ENCODE peak calls at places on chromosomes 5 and 9, in ten cellular contexts. One of them, this sample, is unnamed.

GRCh38 chr9:7363777-7364477 is 435.7 kb downstream of the DMAC1 start:
- DNase-seq in mammary epithelial cell: no peak
- DNase-seq in cardiac muscle cell: peak; percentile 9
- DNase-seq in kidney glomerular epithelial cell: no peak
- DNase-seq in stomach: no peak
- DNase-seq in ACHN: no peak
- DNase-seq in body of pancreas: no peak
- DNase-seq in adrenal gland: no peak
- DNase-seq in heart left ventricle: no peak
- DNase-seq in H54: no peak
- DNase-seq in this sample: no peak

GRCh38 chr9:113463418-113464285 is at the start of gene RGS3:
- DNase-seq in mammary epithelial cell: peak; percentile 29
- DNase-seq in cardiac muscle cell: no peak
- DNase-seq in kidney glomerular epithelial cell: peak; percentile 80
- DNase-seq in stomach: peak; percentile 84
- DNase-seq in ACHN: peak; percentile 86
- DNase-seq in body of pancreas: peak; percentile 84
- DNase-seq in adrenal gland: peak; percentile 76
- DNase-seq in heart left ventricle: peak; percentile 75
- DNase-seq in H54: no peak
- DNase-seq in this sample: peak; percentile 91

GRCh38 chr5:113293068-113293571 is 141.7 kb downstream of the TSSK1B start:
- DNase-seq in mammary epithelial cell: no peak
- DNase-seq in cardiac muscle cell: peak; percentile 22
- DNase-seq in kidney glomerular epithelial cell: peak; percentile 22
- DNase-seq in stomach: no peak
- DNase-seq in ACHN: no peak
- DNase-seq in body of pancreas: no peak
- DNase-seq in adrenal gland: no peak
- DNase-seq in heart left ventricle: no peak
- DNase-seq in H54: no peak
- DNase-seq in this sample: peak; percentile 21

GRCh38 chr9:127187231-127187956 is 65.0 kb upstream of the ANGPTL2 start:
- DNase-seq in mammary epithelial cell: peak; percentile 93
- DNase-seq in cardiac muscle cell: peak; percentile 98
- DNase-seq in kidney glomerular epithelial cell: peak; percentile 94
- DNase-seq in stomach: peak; percentile 60
- DNase-seq in ACHN: peak; percentile 65
- DNase-seq in body of pancreas: peak; percentile 58
- DNase-seq in adrenal gland: peak; percentile 90
- DNase-seq in heart left ventricle: no peak
- DNase-seq in H54: peak; percentile 99
- DNase-seq in this sample: peak; percentile 92

GRCh38 chr5:368162-369084 is 46.9 kb downstream of the AHRR start:
- DNase-seq in mammary epithelial cell: no peak
- DNase-seq in cardiac muscle cell: peak; percentile 68
- DNase-seq in kidney glomerular epithelial cell: no peak
- DNase-seq in stomach: no peak
- DNase-seq in ACHN: no peak
- DNase-seq in body of pancreas: peak; percentile 35
- DNase-seq in adrenal gland: no peak
- DNase-seq in heart left ventricle: peak; percentile 20
- DNase-seq in H54: no peak
- DNase-seq in this sample: no peak

GRCh38 chr9:94840738-94841137 is 114.2 kb downstream of the AOPEP start:
- DNase-seq in mammary epithelial cell: no peak
- DNase-seq in cardiac muscle cell: no peak
- DNase-seq in kidney glomerular epithelial cell: no peak
- DNase-seq in stomach: no peak
- DNase-seq in ACHN: no peak
- DNase-seq in body of pancreas: no peak
- DNase-seq in adrenal gland: no peak
- DNase-seq in heart left ventricle: no peak
- DNase-seq in H54: no peak
- DNase-seq in this sample: no peak

GRCh38 chr9:100219347-100219746 is 120.3 kb downstream of the INVS start:
- DNase-seq in mammary epithelial cell: no peak
- DNase-seq in cardiac muscle cell: no peak
- DNase-seq in kidney glomerular epithelial cell: no peak
- DNase-seq in stomach: no peak
- DNase-seq in ACHN: no peak
- DNase-seq in body of pancreas: no peak
- DNase-seq in adrenal gland: no peak
- DNase-seq in heart left ventricle: no peak
- DNase-seq in H54: no peak
- DNase-seq in this sample: no peak

GRCh38 chr5:150148408-150148927 is 7.2 kb downstream of the PDGFRB start:
- DNase-seq in mammary epithelial cell: no peak
- DNase-seq in cardiac muscle cell: peak; percentile 59
- DNase-seq in kidney glomerular epithelial cell: no peak
- DNase-seq in stomach: no peak
- DNase-seq in ACHN: no peak
- DNase-seq in body of pancreas: no peak
- DNase-seq in adrenal gland: no peak
- DNase-seq in heart left ventricle: no peak
- DNase-seq in H54: peak; percentile 61
- DNase-seq in this sample: no peak

GRCh38 chr9:116279230-116279629 is 125.6 kb downstream of the PAPPA start:
- DNase-seq in mammary epithelial cell: no peak
- DNase-seq in cardiac muscle cell: peak; percentile 53
- DNase-seq in kidney glomerular epithelial cell: no peak
- DNase-seq in stomach: no peak
- DNase-seq in ACHN: no peak
- DNase-seq in body of pancreas: no peak
- DNase-seq in adrenal gland: no peak
- DNase-seq in heart left ventricle: no peak
- DNase-seq in H54: no peak
- DNase-seq in this sample: no peak

GRCh38 chr9:14304242-14304641 is 9.7 kb downstream of the NFIB start:
- DNase-seq in mammary epithelial cell: no peak
- DNase-seq in cardiac muscle cell: no peak
- DNase-seq in kidney glomerular epithelial cell: no peak
- DNase-seq in stomach: no peak
- DNase-seq in ACHN: no peak
- DNase-seq in body of pancreas: no peak
- DNase-seq in adrenal gland: no peak
- DNase-seq in heart left ventricle: no peak
- DNase-seq in H54: no peak
- DNase-seq in this sample: no peak

GRCh38 chr5:88952996-88953643 is 70.1 kb upstream of the MEF2C start:
- DNase-seq in mammary epithelial cell: no peak
- DNase-seq in cardiac muscle cell: no peak
- DNase-seq in kidney glomerular epithelial cell: no peak
- DNase-seq in stomach: no peak
- DNase-seq in ACHN: no peak
- DNase-seq in body of pancreas: no peak
- DNase-seq in adrenal gland: no peak
- DNase-seq in heart left ventricle: no peak
- DNase-seq in H54: no peak
- DNase-seq in this sample: no peak

GRCh38 chr5:16909464-16909863 is 26.6 kb downstream of the MYO10 start:
- DNase-seq in mammary epithelial cell: no peak
- DNase-seq in cardiac muscle cell: peak; percentile 48
- DNase-seq in kidney glomerular epithelial cell: no peak
- DNase-seq in stomach: no peak
- DNase-seq in ACHN: no peak
- DNase-seq in body of pancreas: no peak
- DNase-seq in adrenal gland: no peak
- DNase-seq in heart left ventricle: no peak
- DNase-seq in H54: no peak
- DNase-seq in this sample: no peak

GRCh38 chr5:2303391-2304100 is 420.8 kb upstream of the IRX4 start:
- DNase-seq in mammary epithelial cell: no peak
- DNase-seq in cardiac muscle cell: no peak
- DNase-seq in kidney glomerular epithelial cell: no peak
- DNase-seq in stomach: no peak
- DNase-seq in ACHN: no peak
- DNase-seq in body of pancreas: no peak
- DNase-seq in adrenal gland: no peak
- DNase-seq in heart left ventricle: no peak
- DNase-seq in H54: no peak
- DNase-seq in this sample: no peak

GRCh38 chr9:83623634-83623991 is 670 bp downstream of the IDNK start:
- DNase-seq in mammary epithelial cell: no peak
- DNase-seq in cardiac muscle cell: peak; percentile 13
- DNase-seq in kidney glomerular epithelial cell: peak; percentile 12
- DNase-seq in stomach: no peak
- DNase-seq in ACHN: no peak
- DNase-seq in body of pancreas: no peak
- DNase-seq in adrenal gland: no peak
- DNase-seq in heart left ventricle: no peak
- DNase-seq in H54: no peak
- DNase-seq in this sample: no peak

GRCh38 chr9:99004717-99005460 is 61.2 kb downstream of the COL15A1 start:
- DNase-seq in mammary epithelial cell: no peak
- DNase-seq in cardiac muscle cell: no peak
- DNase-seq in kidney glomerular epithelial cell: no peak
- DNase-seq in stomach: no peak
- DNase-seq in ACHN: no peak
- DNase-seq in body of pancreas: no peak
- DNase-seq in adrenal gland: no peak
- DNase-seq in heart left ventricle: no peak
- DNase-seq in H54: no peak
- DNase-seq in this sample: no peak

GRCh38 chr5:100576217-100576751 is 41.1 kb downstream of the FAM174A start:
- DNase-seq in mammary epithelial cell: no peak
- DNase-seq in cardiac muscle cell: peak; percentile 33
- DNase-seq in kidney glomerular epithelial cell: no peak
- DNase-seq in stomach: no peak
- DNase-seq in ACHN: no peak
- DNase-seq in body of pancreas: no peak
- DNase-seq in adrenal gland: no peak
- DNase-seq in heart left ventricle: no peak
- DNase-seq in H54: no peak
- DNase-seq in this sample: no peak

GRCh38 chr5:40578501-40579451 is 100.9 kb upstream of the PTGER4 start:
- DNase-seq in mammary epithelial cell: no peak
- DNase-seq in cardiac muscle cell: peak; percentile 35
- DNase-seq in kidney glomerular epithelial cell: no peak
- DNase-seq in stomach: no peak
- DNase-seq in ACHN: no peak
- DNase-seq in body of pancreas: no peak
- DNase-seq in adrenal gland: no peak
- DNase-seq in heart left ventricle: peak; percentile 25
- DNase-seq in H54: no peak
- DNase-seq in this sample: no peak

GRCh38 chr9:93091453-93092081 is 4.5 kb upstream of the CARD19 start:
- DNase-seq in mammary epithelial cell: peak; percentile 67
- DNase-seq in cardiac muscle cell: peak; percentile 82
- DNase-seq in kidney glomerular epithelial cell: peak; percentile 54
- DNase-seq in stomach: no peak
- DNase-seq in ACHN: peak; percentile 65
- DNase-seq in body of pancreas: no peak
- DNase-seq in adrenal gland: peak; percentile 71
- DNase-seq in heart left ventricle: peak; percentile 18
- DNase-seq in H54: no peak
- DNase-seq in this sample: peak; percentile 98

GRCh38 chr5:612498-613424 is 621 bp downstream of the CEP72 start:
- DNase-seq in mammary epithelial cell: peak; percentile 26
- DNase-seq in cardiac muscle cell: peak; percentile 6
- DNase-seq in kidney glomerular epithelial cell: no peak
- DNase-seq in stomach: peak; percentile 20
- DNase-seq in ACHN: peak; percentile 5
- DNase-seq in body of pancreas: peak; percentile 16
- DNase-seq in adrenal gland: no peak
- DNase-seq in heart left ventricle: peak; percentile 11
- DNase-seq in H54: peak; percentile 68
- DNase-seq in this sample: peak; percentile 23

GRCh38 chr5:151038292-151038745 is 17.9 kb downstream of the GPX3 start:
- DNase-seq in mammary epithelial cell: no peak
- DNase-seq in cardiac muscle cell: no peak
- DNase-seq in kidney glomerular epithelial cell: no peak
- DNase-seq in stomach: no peak
- DNase-seq in ACHN: no peak
- DNase-seq in body of pancreas: no peak
- DNase-seq in adrenal gland: no peak
- DNase-seq in heart left ventricle: no peak
- DNase-seq in H54: no peak
- DNase-seq in this sample: no peak

GRCh38 chr5:93018461-93018860 is 562.6 kb downstream of the NR2F1-AS1 start:
- DNase-seq in mammary epithelial cell: no peak
- DNase-seq in cardiac muscle cell: peak; percentile 21
- DNase-seq in kidney glomerular epithelial cell: no peak
- DNase-seq in stomach: no peak
- DNase-seq in ACHN: no peak
- DNase-seq in body of pancreas: no peak
- DNase-seq in adrenal gland: no peak
- DNase-seq in heart left ventricle: no peak
- DNase-seq in H54: no peak
- DNase-seq in this sample: no peak

GRCh38 chr5:88555658-88556057 is 287.0 kb upstream of the TMEM161B start:
- DNase-seq in mammary epithelial cell: no peak
- DNase-seq in cardiac muscle cell: no peak
- DNase-seq in kidney glomerular epithelial cell: no peak
- DNase-seq in stomach: no peak
- DNase-seq in ACHN: no peak
- DNase-seq in body of pancreas: no peak
- DNase-seq in adrenal gland: no peak
- DNase-seq in heart left ventricle: no peak
- DNase-seq in H54: no peak
- DNase-seq in this sample: no peak

GRCh38 chr5:51383494-51384081 is 340 bp downstream of the ISL1 start:
- DNase-seq in mammary epithelial cell: no peak
- DNase-seq in cardiac muscle cell: no peak
- DNase-seq in kidney glomerular epithelial cell: no peak
- DNase-seq in stomach: no peak
- DNase-seq in ACHN: no peak
- DNase-seq in body of pancreas: no peak
- DNase-seq in adrenal gland: no peak
- DNase-seq in heart left ventricle: no peak
- DNase-seq in H54: no peak
- DNase-seq in this sample: no peak

GRCh38 chr9:445033-445432 is 230.4 kb downstream of the DOCK8 start:
- DNase-seq in mammary epithelial cell: no peak
- DNase-seq in cardiac muscle cell: peak; percentile 93
- DNase-seq in kidney glomerular epithelial cell: peak; percentile 46
- DNase-seq in stomach: peak; percentile 60
- DNase-seq in ACHN: peak; percentile 18
- DNase-seq in body of pancreas: no peak
- DNase-seq in adrenal gland: peak; percentile 44
- DNase-seq in heart left ventricle: peak; percentile 37
- DNase-seq in H54: no peak
- DNase-seq in this sample: peak; percentile 83

GRCh38 chr5:32299059-32299677 is 13.6 kb downstream of the MTMR12 start:
- DNase-seq in mammary epithelial cell: no peak
- DNase-seq in cardiac muscle cell: no peak
- DNase-seq in kidney glomerular epithelial cell: no peak
- DNase-seq in stomach: no peak
- DNase-seq in ACHN: no peak
- DNase-seq in body of pancreas: no peak
- DNase-seq in adrenal gland: no peak
- DNase-seq in heart left ventricle: no peak
- DNase-seq in H54: no peak
- DNase-seq in this sample: no peak

GRCh38 chr5:168111433-168111832 is 180.0 kb upstream of the WWC1 start:
- DNase-seq in mammary epithelial cell: no peak
- DNase-seq in cardiac muscle cell: no peak
- DNase-seq in kidney glomerular epithelial cell: no peak
- DNase-seq in stomach: no peak
- DNase-seq in ACHN: no peak
- DNase-seq in body of pancreas: no peak
- DNase-seq in adrenal gland: no peak
- DNase-seq in heart left ventricle: no peak
- DNase-seq in H54: no peak
- DNase-seq in this sample: peak; percentile 30

GRCh38 chr9:122226142-122226757 is 2.5 kb downstream of the LHX6 start:
- DNase-seq in mammary epithelial cell: no peak
- DNase-seq in cardiac muscle cell: no peak
- DNase-seq in kidney glomerular epithelial cell: no peak
- DNase-seq in stomach: no peak
- DNase-seq in ACHN: no peak
- DNase-seq in body of pancreas: no peak
- DNase-seq in adrenal gland: no peak
- DNase-seq in heart left ventricle: no peak
- DNase-seq in H54: no peak
- DNase-seq in this sample: no peak

GRCh38 chr9:7011395-7012067 is 253.8 kb downstream of the KDM4C start:
- DNase-seq in mammary epithelial cell: no peak
- DNase-seq in cardiac muscle cell: no peak
- DNase-seq in kidney glomerular epithelial cell: no peak
- DNase-seq in stomach: no peak
- DNase-seq in ACHN: no peak
- DNase-seq in body of pancreas: no peak
- DNase-seq in adrenal gland: no peak
- DNase-seq in heart left ventricle: no peak
- DNase-seq in H54: no peak
- DNase-seq in this sample: no peak

This sample was measured in kidney tubule cell.